ENCODE peak calls at places on chromosomes 1 and 21, in four cellular contexts. M, V, S and L are unnamed samples.

GRCh38 chr21:43994085-43994484 is 18.0 kb upstream of the TRAPPC10 start:
- DNase-seq in S (no peak), V (peak; percentile 50), M (no peak), L (no peak)

GRCh38 chr21:43824250-43824882 is 35.0 kb downstream of the RRP1 start:
- DNase-seq in V (peak; percentile 43), M (no peak), S (no peak), L (no peak)

GRCh38 chr1:59089343-59089742 is 207.6 kb upstream of the FGGY start:
- DNase-seq in S (no peak), M (no peak), V (no peak), L (no peak)

GRCh38 chr21:17388226-17388625 is 124.6 kb upstream of the CXADR start:
- DNase-seq in V (no peak), M (no peak), S (no peak), L (no peak)

GRCh38 chr1:65319141-65319540 is 9.8 kb downstream of the DNAJC6 start:
- DNase-seq in S (no peak), V (no peak), M (no peak), L (no peak)

GRCh38 chr1:45304311-45305081 is 22.2 kb upstream of the HPDL start:
- DNase-seq in V (no peak), S (no peak), M (peak; percentile 36), L (peak; percentile 86)

GRCh38 chr21:24941316-24942185 is 665.7 kb downstream of the MRPL39 start:
- DNase-seq in M (peak; percentile 70), V (peak; percentile 1), S (no peak), L (peak; percentile 23)

GRCh38 chr1:93816970-93817738 is 61.9 kb downstream of the DNTTIP2 start:
- DNase-seq in V (no peak), M (no peak), S (no peak), L (no peak)

GRCh38 chr1:66478116-66478515 is 55.8 kb upstream of the SGIP1 start:
- DNase-seq in V (no peak), S (no peak), M (no peak), L (no peak)

GRCh38 chr1:174068000-174068399 is 45.8 kb upstream of the RC3H1 start:
- DNase-seq in M (no peak), S (no peak), V (no peak), L (no peak)

DNA sequence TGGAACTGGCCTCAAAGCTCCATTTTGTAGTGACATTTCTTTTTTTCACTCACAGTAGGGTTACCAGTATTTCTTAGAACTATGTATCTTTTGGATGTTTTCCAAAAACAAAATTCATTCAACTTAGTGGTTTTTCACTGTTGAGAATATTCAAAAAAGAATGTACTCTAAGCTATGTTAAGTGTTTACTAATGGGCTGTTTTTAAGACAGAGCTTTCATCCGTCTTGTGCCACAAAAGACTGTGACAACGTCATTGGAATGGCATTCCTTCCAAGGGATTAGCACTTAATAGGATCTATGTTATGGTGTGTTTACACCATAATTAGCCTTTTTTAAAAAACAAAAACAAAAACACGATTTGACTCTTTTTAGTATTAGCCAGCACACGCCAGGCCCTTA is 66.8 kb downstream of the TTC3 start:
- DNase-seq in V (no peak), M (no peak), S (peak; percentile 96), L (no peak)
- H3K4me3 ChIP-seq in V (no peak overlapping the region), M (no peak overlapping the region), S (no peak overlapping the region), L (no peak overlapping the region)

GRCh38 chr1:198932351-198932991 is 293.6 kb downstream of the PTPRC start:
- DNase-seq in M (no peak), V (no peak), S (peak; percentile 93), L (no peak)
- H3K4me3 ChIP-seq in M (no peak overlapping the region), V (no peak overlapping the region), S (peak overlapping the region; percentile 1), L (no peak overlapping the region)

DNA sequence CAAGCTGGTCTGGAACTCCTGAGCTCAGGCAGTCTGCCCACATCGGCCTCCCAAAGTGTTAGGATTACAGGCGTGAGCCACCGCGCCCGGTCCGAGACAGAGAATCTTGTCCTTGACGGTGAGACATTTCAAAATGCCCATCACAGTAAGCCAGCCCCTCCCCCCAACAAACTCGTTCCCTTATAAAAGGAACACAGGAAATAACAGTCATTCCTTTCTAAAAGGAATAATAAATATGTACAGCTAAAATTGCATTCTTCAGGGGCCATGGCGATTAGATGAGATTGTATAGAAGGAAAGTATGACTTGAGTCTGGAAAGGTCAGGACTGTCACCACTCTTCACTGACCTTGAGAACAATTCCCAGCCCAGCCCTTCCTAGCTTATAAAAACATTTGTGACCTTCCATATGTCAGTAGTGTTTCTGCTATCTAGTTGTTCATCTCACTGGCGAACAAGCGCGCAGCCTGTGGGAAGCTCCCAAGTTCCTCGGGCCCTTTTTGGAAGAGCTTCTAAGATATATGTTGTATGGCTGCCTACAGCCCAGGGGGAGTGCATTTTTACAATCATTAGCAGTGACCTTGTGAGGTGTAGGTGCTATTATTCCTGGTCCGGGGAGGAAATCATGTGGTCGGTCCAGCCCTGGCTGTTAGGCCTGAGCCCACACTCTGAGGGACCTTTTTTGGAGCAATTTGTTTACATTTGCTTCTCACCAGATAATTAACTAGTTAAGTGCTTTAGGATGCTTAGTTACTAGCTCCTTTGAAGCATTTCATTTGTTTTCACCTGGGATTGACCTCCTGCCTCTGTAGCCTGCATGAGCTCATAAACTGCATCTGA is 8.7 kb downstream of the SZRD1 start:
- DNase-seq in V (no peak), M (no peak), S (peak; percentile 19), L (no peak)
- H3K4me3 ChIP-seq in V (no peak overlapping the region), M (no peak overlapping the region), S (no peak overlapping the region), L (no peak overlapping the region)

DNA sequence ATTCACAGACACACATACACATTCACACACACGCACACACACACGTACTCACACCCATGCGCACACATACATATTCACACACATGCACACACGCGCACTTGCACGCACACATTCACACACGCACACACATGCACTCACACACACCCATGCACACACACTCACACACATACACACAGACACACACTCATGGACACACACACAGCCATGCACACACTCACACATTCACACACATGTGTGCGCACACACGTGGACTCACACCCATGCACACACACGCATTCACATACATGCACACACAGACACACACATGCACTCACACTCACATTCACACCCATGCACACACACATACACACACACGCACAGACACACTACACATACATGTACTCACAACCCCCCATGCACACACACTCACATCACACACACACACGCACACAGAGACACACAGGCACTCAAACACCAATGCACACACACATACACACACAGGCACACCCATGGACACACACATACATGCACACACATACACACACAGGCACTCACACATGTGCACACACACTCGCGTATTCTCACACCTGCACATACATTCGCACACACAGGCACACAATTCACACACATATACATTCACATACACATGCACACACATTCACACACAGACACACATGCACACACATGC is 589.1 kb downstream of the PTPRU start:
- DNase-seq in M (no peak), V (no peak), S (no peak), L (no peak)
- H3K4me3 ChIP-seq in M (no peak overlapping the region), V (no peak overlapping the region), S (no peak overlapping the region), L (no peak overlapping the region)

GRCh38 chr1:86861424-86861823 is 52.5 kb downstream of the SELENOF start:
- DNase-seq in M (no peak), V (no peak), S (peak; percentile 43), L (no peak)
- H3K4me3 ChIP-seq in M (no peak overlapping the region), V (no peak overlapping the region), S (no peak overlapping the region), L (no peak overlapping the region)